ENCODE peak calls at places on chromosomes 5 and 9, in five cellular contexts. One of them, this sample, is unnamed.

GRCh38 chr5:143153332-143154119 is 250.0 kb downstream of the NR3C1 start:
- DNase-seq in HepG2: no peak
- DNase-seq in K562: no peak
- DNase-seq in GM12878: no peak
- DNase-seq in HCT116: no peak
- DNase-seq in this sample: no peak

GRCh38 chr5:150503977-150504620 is 3.8 kb upstream of the NDST1 start:
- DNase-seq in HepG2: peak; percentile 67
- DNase-seq in K562: peak; percentile 79
- DNase-seq in GM12878: no peak
- DNase-seq in HCT116: no peak
- DNase-seq in this sample: peak; percentile 83

GRCh38 chr5:143979044-143979690 is 167.2 kb downstream of the HMHB1 start:
- DNase-seq in HepG2: no peak
- DNase-seq in K562: no peak
- DNase-seq in GM12878: no peak
- DNase-seq in HCT116: no peak
- DNase-seq in this sample: no peak

GRCh38 chr9:8733096-8733954 is 933.7 kb upstream of the DMAC1 start:
- DNase-seq in HepG2: no peak
- DNase-seq in K562: no peak
- DNase-seq in GM12878: no peak
- DNase-seq in HCT116: no peak
- DNase-seq in this sample: no peak

GRCh38 chr9:6645153-6646027 is at the start of gene GLDC:
- DNase-seq in HepG2: peak; percentile 90
- DNase-seq in K562: no peak
- DNase-seq in GM12878: no peak
- DNase-seq in HCT116: peak; percentile 79
- DNase-seq in this sample: peak; percentile 98

GRCh38 chr5:171397599-171397998 is 9.9 kb downstream of the NPM1 start:
- DNase-seq in HepG2: no peak
- DNase-seq in K562: no peak
- DNase-seq in GM12878: no peak
- DNase-seq in HCT116: no peak
- DNase-seq in this sample: no peak

GRCh38 chr9:125495137-125496119 is 211.6 kb downstream of the MAPKAP1 start:
- DNase-seq in HepG2: no peak
- DNase-seq in K562: no peak
- DNase-seq in GM12878: peak; percentile 53
- DNase-seq in HCT116: peak; percentile 21
- DNase-seq in this sample: no peak

GRCh38 chr9:135906291-135907005 is 898 bp downstream of the CAMSAP1 start:
- DNase-seq in HepG2: no peak
- DNase-seq in K562: peak; percentile 56
- DNase-seq in GM12878: no peak
- DNase-seq in HCT116: no peak
- DNase-seq in this sample: peak; percentile 67

GRCh38 chr9:97309260-97309659 is 1.8 kb downstream of the CCDC180 start:
- DNase-seq in HepG2: no peak
- DNase-seq in K562: no peak
- DNase-seq in GM12878: no peak
- DNase-seq in HCT116: no peak
- DNase-seq in this sample: no peak

GRCh38 chr5:139474815-139475791 is 4.3 kb downstream of the SMIM33 start:
- DNase-seq in HepG2: no peak
- DNase-seq in K562: peak; percentile 93
- DNase-seq in GM12878: no peak
- DNase-seq in HCT116: no peak
- DNase-seq in this sample: no peak

GRCh38 chr5:40112875-40113274 is 566.8 kb upstream of the PTGER4 start:
- DNase-seq in HepG2: no peak
- DNase-seq in K562: no peak
- DNase-seq in GM12878: no peak
- DNase-seq in HCT116: no peak
- DNase-seq in this sample: no peak

GRCh38 chr5:150486402-150487198 is 21.3 kb upstream of the NDST1 start:
- DNase-seq in HepG2: peak; percentile 71
- DNase-seq in K562: peak; percentile 73
- DNase-seq in GM12878: no peak
- DNase-seq in HCT116: peak; percentile 46
- DNase-seq in this sample: peak; percentile 87

GRCh38 chr5:154860765-154861164 is 2.3 kb downstream of the CNOT8 start:
- DNase-seq in HepG2: no peak
- DNase-seq in K562: no peak
- DNase-seq in GM12878: no peak
- DNase-seq in HCT116: no peak
- DNase-seq in this sample: no peak

GRCh38 chr5:84204772-84205171 is 179.9 kb downstream of the EDIL3 start:
- DNase-seq in HepG2: no peak
- DNase-seq in K562: no peak
- DNase-seq in GM12878: no peak
- DNase-seq in HCT116: no peak
- DNase-seq in this sample: no peak

GRCh38 chr5:157312492-157312891 is 46.6 kb downstream of the CYFIP2 start:
- DNase-seq in HepG2: peak; percentile 62
- DNase-seq in K562: peak; percentile 59
- DNase-seq in GM12878: peak; percentile 59
- DNase-seq in HCT116: peak; percentile 67
- DNase-seq in this sample: peak; percentile 82

GRCh38 chr9:16901589-16901988 is 31.1 kb upstream of the BNC2 start:
- DNase-seq in HepG2: no peak
- DNase-seq in K562: no peak
- DNase-seq in GM12878: no peak
- DNase-seq in HCT116: no peak
- DNase-seq in this sample: no peak

GRCh38 chr9:96150324-96151023 is 151.5 kb downstream of the HSD17B3 start:
- DNase-seq in HepG2: no peak
- DNase-seq in K562: no peak
- DNase-seq in GM12878: peak; percentile 57
- DNase-seq in HCT116: no peak
- DNase-seq in this sample: no peak

GRCh38 chr9:126927419-126927818 is 12.8 kb downstream of the RALGPS1 start:
- DNase-seq in HepG2: no peak
- DNase-seq in K562: no peak
- DNase-seq in GM12878: no peak
- DNase-seq in HCT116: no peak
- DNase-seq in this sample: no peak

GRCh38 chr9:113471566-113471965 is 8.0 kb downstream of the RGS3 start:
- DNase-seq in HepG2: no peak
- DNase-seq in K562: no peak
- DNase-seq in GM12878: no peak
- DNase-seq in HCT116: no peak
- DNase-seq in this sample: no peak

GRCh38 chr5:163509288-163510040 is 4.0 kb downstream of the MAT2B start:
- DNase-seq in HepG2: peak; percentile 75
- DNase-seq in K562: peak; percentile 29
- DNase-seq in GM12878: no peak
- DNase-seq in HCT116: no peak
- DNase-seq in this sample: no peak

GRCh38 chr9:131954299-131954698 is 125.4 kb downstream of the MED27 start:
- DNase-seq in HepG2: no peak
- DNase-seq in K562: peak; percentile 7
- DNase-seq in GM12878: no peak
- DNase-seq in HCT116: peak; percentile 3
- DNase-seq in this sample: no peak

GRCh38 chr5:122965111-122965510 is 71.4 kb downstream of the PPIC start:
- DNase-seq in HepG2: no peak
- DNase-seq in K562: no peak
- DNase-seq in GM12878: no peak
- DNase-seq in HCT116: no peak
- DNase-seq in this sample: no peak

GRCh38 chr5:51378061-51378409 is 5.2 kb upstream of the ISL1 start:
- DNase-seq in HepG2: no peak
- DNase-seq in K562: no peak
- DNase-seq in GM12878: no peak
- DNase-seq in HCT116: no peak
- DNase-seq in this sample: no peak

GRCh38 chr5:173806270-173807035 is 81.7 kb upstream of the CPEB4 start:
- DNase-seq in HepG2: peak; percentile 80
- DNase-seq in K562: no peak
- DNase-seq in GM12878: no peak
- DNase-seq in HCT116: no peak
- DNase-seq in this sample: no peak

GRCh38 chr9:137191691-137192447 is 3.4 kb downstream of the SSNA1 start:
- DNase-seq in HepG2: no peak
- DNase-seq in K562: no peak
- DNase-seq in GM12878: no peak
- DNase-seq in HCT116: no peak
- DNase-seq in this sample: no peak
- TF ChIP-seq ZBTB33 in HepG2: no peak
- TF ChIP-seq ZBTB33 in K562: no peak
- TF ChIP-seq ZBTB33 in GM12878: no peak
- TF ChIP-seq ZBTB33 in HCT116: no peak
- TF ChIP-seq ZBTB33 in this sample: no peak

DNA sequence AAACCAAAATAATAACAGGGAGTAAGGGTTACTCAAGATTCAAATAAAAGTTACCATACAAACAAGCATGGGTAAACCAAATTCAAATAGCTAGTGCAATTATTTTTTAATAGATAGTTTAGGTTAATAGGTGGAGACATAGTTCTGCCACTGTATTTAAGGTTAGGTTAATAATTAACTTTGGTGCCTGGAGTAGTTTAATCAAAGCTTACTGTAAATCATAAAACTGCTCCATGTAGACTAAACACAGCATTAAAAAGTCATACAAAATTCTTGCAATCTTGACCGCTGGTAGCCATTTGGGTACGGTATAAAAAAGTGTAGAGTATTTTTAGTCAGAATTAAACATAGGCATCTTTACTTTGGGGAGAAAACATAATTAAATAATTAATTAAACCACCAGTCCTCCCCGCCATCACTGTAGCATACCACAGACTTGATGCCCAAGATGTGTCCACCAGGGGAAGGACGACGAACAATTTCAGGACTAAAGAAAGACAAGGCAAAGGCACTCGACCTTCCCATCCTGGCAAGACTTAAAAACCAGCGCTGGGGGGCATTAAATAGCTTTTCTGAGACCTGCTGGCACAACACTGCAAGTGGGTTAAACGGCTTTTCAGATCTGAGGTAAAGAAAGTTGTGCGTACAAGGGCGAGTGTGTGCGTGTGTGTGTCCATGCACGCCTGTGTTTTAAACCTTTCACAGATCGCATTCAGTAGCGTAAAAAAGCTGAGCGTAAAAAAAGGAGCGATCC is 2.9 kb downstream of the SEMA6A start:
- DNase-seq in HepG2: peak; percentile 39
- DNase-seq in K562: no peak
- DNase-seq in GM12878: no peak
- DNase-seq in HCT116: no peak
- DNase-seq in this sample: peak; percentile 25
- TF ChIP-seq ZBTB33 in HepG2: no peak
- TF ChIP-seq ZBTB33 in K562: no peak
- TF ChIP-seq ZBTB33 in GM12878: no peak
- TF ChIP-seq ZBTB33 in HCT116: no peak
- TF ChIP-seq ZBTB33 in this sample: no peak

GRCh38 chr9:22469928-22470544 is 23.4 kb downstream of the DMRTA1 start:
- DNase-seq in HepG2: peak; percentile 24
- DNase-seq in K562: no peak
- DNase-seq in GM12878: peak; percentile 3
- DNase-seq in HCT116: peak; percentile 26
- DNase-seq in this sample: peak; percentile 11
- TF ChIP-seq ZBTB33 in HepG2: no peak
- TF ChIP-seq ZBTB33 in K562: no peak
- TF ChIP-seq ZBTB33 in GM12878: no peak
- TF ChIP-seq ZBTB33 in HCT116: no peak
- TF ChIP-seq ZBTB33 in this sample: no peak

GRCh38 chr9:128818839-128819715 is 777 bp downstream of the ENDOG start:
- DNase-seq in HepG2: no peak
- DNase-seq in K562: peak; percentile 57
- DNase-seq in GM12878: no peak
- DNase-seq in HCT116: no peak
- DNase-seq in this sample: peak; percentile 67
- TF ChIP-seq ZBTB33 in HepG2: no peak
- TF ChIP-seq ZBTB33 in K562: peak; percentile 33
- TF ChIP-seq ZBTB33 in GM12878: no peak
- TF ChIP-seq ZBTB33 in HCT116: no peak
- TF ChIP-seq ZBTB33 in this sample: no peak